ENCODE peak calls at places on chromosomes 1 and 21, in eight cellular contexts. K is AG08395; G is T1000; R is SK-N-DZ; I is ovary; W is fibroblast of mammary gland; N is stimulated activated CD8-positive, alpha-beta memory T cell treated with anti-CD3 and anti-CD28 coated beads, Interleukin-12 subunit alpha, Interleukin-12 subunit beta, amount 100 ng/mL, for 1 hour; L is EL. Y is an unnamed sample.

GRCh38 chr1:206772228-206773002 is at the start of gene IL10:
- DNase-seq in K (no peak), G (no peak), R (no peak), I (no peak), W (no peak), N (no peak), L (no peak), Y (no peak)

GRCh38 chr1:38997901-38998190 is 6.8 kb downstream of the AKIRIN1 start:
- DNase-seq in K (no peak), G (no peak), R (no peak), I (no peak), W (no peak), N (no peak), L (no peak), Y (no peak)

GRCh38 chr1:29514361-29515187 is 278.3 kb downstream of the PTPRU start:
- DNase-seq in K (no peak), G (no peak), R (no peak), I (no peak), W (no peak), N (no peak), L (no peak), Y (no peak)

GRCh38 chr21:39527067-39527595 is 75.4 kb downstream of the SH3BGR start:
- DNase-seq in K (no peak), G (no peak), R (no peak), I (no peak), W (no peak), N (no peak), L (no peak), Y (no peak)

GRCh38 chr1:243595527-243596206 is 254.4 kb downstream of the AKT3 start:
- DNase-seq in K (no peak), G (no peak), R (no peak), I (no peak), W (peak; percentile 89), N (no peak), L (peak; percentile 36), Y (peak; percentile 2)

GRCh38 chr1:59027176-59027575 is 243.3 kb upstream of the JUN start:
- DNase-seq in K (no peak), G (no peak), R (no peak), I (no peak), W (peak; percentile 33), N (no peak), L (no peak), Y (no peak)

GRCh38 chr21:44294391-44295162 is 5.3 kb upstream of the PFKL start:
- DNase-seq in K (peak; percentile 53), G (no peak), R (no peak), I (peak; percentile 62), W (peak; percentile 68), N (no peak), L (peak; percentile 53), Y (no peak)

GRCh38 chr21:35578350-35578782 is 482.0 kb downstream of the SETD4 start:
- DNase-seq in K (peak; percentile 77), G (peak; percentile 30), R (no peak), I (no peak), W (peak; percentile 99), N (no peak), L (peak; percentile 90), Y (peak; percentile 23)

GRCh38 chr1:168348146-168348709 is 67.6 kb downstream of the TBX19 start:
- DNase-seq in K (no peak), G (no peak), R (no peak), I (no peak), W (peak; percentile 24), N (no peak), L (peak; percentile 8), Y (no peak)

GRCh38 chr1:23751050-23751814 is 8.0 kb downstream of the ELOA start:
- DNase-seq in K (peak; percentile 76), G (peak; percentile 13), R (peak; percentile 39), I (no peak), W (peak; percentile 83), N (no peak), L (peak; percentile 61), Y (no peak)

GRCh38 chr1:97743129-97743528 is 177.7 kb downstream of the DPYD start:
- DNase-seq in K (no peak), G (no peak), R (peak; percentile 1), I (no peak), W (no peak), N (no peak), L (no peak), Y (no peak)

GRCh38 chr1:33086384-33086850 is 5.5 kb downstream of the AZIN2 start:
- DNase-seq in K (peak; percentile 51), G (peak; percentile 55), R (peak; percentile 79), I (peak; percentile 65), W (peak; percentile 85), N (no peak), L (peak; percentile 76), Y (peak; percentile 22)

GRCh38 chr21:45329261-45330074 is 41.8 kb upstream of the POFUT2 start:
- DNase-seq in K (no peak), G (no peak), R (no peak), I (peak; percentile 13), W (no peak), N (no peak), L (no peak), Y (no peak)

GRCh38 chr1:41714613-41715389 is 203.9 kb downstream of the HIVEP3 start:
- DNase-seq in K (no peak), G (no peak), R (peak; percentile 70), I (no peak), W (no peak), N (no peak), L (no peak), Y (no peak)

GRCh38 chr1:110390096-110390495 is 730 bp downstream of the SLC16A4 start:
- DNase-seq in K (peak; percentile 82), G (no peak), R (no peak), I (peak; percentile 69), W (peak; percentile 80), N (no peak), L (peak; percentile 74), Y (peak; percentile 73)

GRCh38 chr1:12480748-12481362 is 137.2 kb downstream of the DHRS3 start:
- DNase-seq in K (peak; percentile 89), G (peak; percentile 36), R (no peak), I (no peak), W (peak; percentile 92), N (no peak), L (peak; percentile 94), Y (peak; percentile 51)

GRCh38 chr1:185319152-185319501 is 2.1 kb upstream of the IVNS1ABP start:
- DNase-seq in K (no peak), G (no peak), R (no peak), I (no peak), W (no peak), N (no peak), L (no peak), Y (no peak)

GRCh38 chr1:53551428-53551995 is 92.3 kb downstream of the DMRTB1 start:
- DNase-seq in K (no peak), G (no peak), R (no peak), I (no peak), W (no peak), N (no peak), L (no peak), Y (no peak)

GRCh38 chr1:157110686-157111085 is 11.1 kb upstream of the ETV3L start:
- DNase-seq in K (no peak), G (no peak), R (no peak), I (no peak), W (no peak), N (no peak), L (no peak), Y (no peak)

GRCh38 chr1:94726981-94727685 is 93.0 kb upstream of the SLC44A3 start:
- DNase-seq in K (no peak), G (no peak), R (no peak), I (no peak), W (no peak), N (no peak), L (no peak), Y (no peak)

GRCh38 chr1:54794401-54795099 is 6.6 kb downstream of the TTC22 start:
- DNase-seq in K (peak; percentile 28), G (no peak), R (peak; percentile 32), I (no peak), W (peak; percentile 55), N (no peak), L (peak; percentile 10), Y (no peak)

GRCh38 chr21:35212393-35213127 is 163.5 kb upstream of the RUNX1 start:
- DNase-seq in K (no peak), G (no peak), R (no peak), I (no peak), W (peak; percentile 79), N (no peak), L (peak; percentile 75), Y (no peak)

GRCh38 chr1:229046251-229046853 is 224.6 kb upstream of the RAB4A start:
- DNase-seq in K (peak; percentile 31), G (no peak), R (no peak), I (no peak), W (no peak), N (no peak), L (no peak), Y (no peak)

GRCh38 chr1:117587479-117588356 is 18.1 kb upstream of the TENT5C start:
- DNase-seq in K (no peak), G (no peak), R (no peak), I (no peak), W (no peak), N (no peak), L (no peak), Y (no peak)

GRCh38 chr1:156693858-156694562 is 11.4 kb downstream of the CRABP2 start:
- DNase-seq in K (no peak), G (no peak), R (no peak), I (no peak), W (no peak), N (no peak), L (no peak), Y (no peak)

GRCh38 chr1:20496241-20496661 is 10.2 kb upstream of the CAMK2N1 start:
- DNase-seq in K (peak; percentile 61), G (peak; percentile 29), R (no peak), I (no peak), W (peak; percentile 84), N (no peak), L (peak; percentile 84), Y (no peak)

GRCh38 chr1:181587870-181588438 is 104.6 kb downstream of the CACNA1E start:
- DNase-seq in K (no peak), G (no peak), R (no peak), I (no peak), W (no peak), N (no peak), L (no peak), Y (no peak)

GRCh38 chr1:30446508-30446907 is 276.9 kb downstream of the MATN1 start:
- DNase-seq in K (no peak), G (no peak), R (no peak), I (no peak), W (no peak), N (no peak), L (no peak), Y (no peak)

GRCh38 chr1:54610048-54610447 is 13.3 kb downstream of the FAM151A start:
- DNase-seq in K (no peak), G (no peak), R (no peak), I (no peak), W (no peak), N (no peak), L (no peak), Y (no peak)

Y was measured in amniotic stem cell.